ENCODE peak calls at places on chromosome 2, in five cellular contexts. J is PC-3; F is mammary epithelial cell; B is ascending aorta; I is CD4-positive, alpha-beta T cell. Y is an unnamed sample.

GRCh38 chr2:112627060-112628040 is 18.4 kb upstream of the SLC20A1 start:
- DNase-seq in J (peak), F (peak), B (peak), I (no peak), Y (no peak)

GRCh38 chr2:69946351-69947077 is 14.9 kb downstream of the ASPRV1 start:
- DNase-seq in J (peak), F (peak), B (no peak), I (peak), Y (no peak)

GRCh38 chr2:168790226-168790902 is 12.1 kb upstream of the NOSTRIN start:
- DNase-seq in J (no peak), F (no peak), B (no peak), I (no peak), Y (no peak)

GRCh38 chr2:215749092-215749957 is 264.0 kb downstream of the MREG start:
- DNase-seq in J (peak), F (no peak), B (peak), I (no peak), Y (no peak)

GRCh38 chr2:127614731-127615130 is 31.2 kb upstream of the GPR17 start:
- DNase-seq in J (peak), F (peak), B (no peak), I (no peak), Y (no peak)

GRCh38 chr2:126627623-126628022 is 28.3 kb upstream of the GYPC start:
- DNase-seq in J (no peak), F (no peak), B (no peak), I (no peak), Y (no peak)

GRCh38 chr2:23586691-23587090 is 201.7 kb downstream of the KLHL29 start:
- DNase-seq in J (no peak), F (no peak), B (no peak), I (no peak), Y (no peak)

GRCh38 chr2:35080231-35080905 is 1275.2 kb upstream of the CRIM1 start:
- DNase-seq in J (peak), F (no peak), B (no peak), I (no peak), Y (no peak)

GRCh38 chr2:162007447-162008040 is 66.5 kb downstream of the DPP4 start:
- DNase-seq in J (peak), F (no peak), B (no peak), I (no peak), Y (no peak)

GRCh38 chr2:238334885-238335284 is 14.6 kb downstream of the TRAF3IP1 start:
- DNase-seq in J (no peak), F (no peak), B (no peak), I (no peak), Y (no peak)

GRCh38 chr2:71385008-71385407 is 53.4 kb downstream of the ZNF638 start:
- DNase-seq in J (no peak), F (peak), B (no peak), I (no peak), Y (no peak)

GRCh38 chr2:108182489-108182888 is 57.3 kb upstream of the SULT1C3 start:
- DNase-seq in J (peak), F (no peak), B (no peak), I (no peak), Y (no peak)

GRCh38 chr2:69482471-69482870 is 45.2 kb upstream of the NFU1 start:
- DNase-seq in J (no peak), F (no peak), B (no peak), I (no peak), Y (no peak)

GRCh38 chr2:129929321-129930290 is 49.9 kb upstream of the RAB6C start:
- DNase-seq in J (no peak), F (peak), B (no peak), I (no peak), Y (peak)

GRCh38 chr2:224901121-224901676 is 141.1 kb downstream of the DOCK10 start:
- DNase-seq in J (no peak), F (no peak), B (no peak), I (no peak), Y (no peak)

GRCh38 chr2:207235621-207236020 is 69.9 kb upstream of the KLF7 start:
- DNase-seq in J (no peak), F (no peak), B (no peak), I (no peak), Y (no peak)

GRCh38 chr2:64914247-64914646 is 75.0 kb upstream of the SLC1A4 start:
- DNase-seq in J (no peak), F (no peak), B (no peak), I (no peak), Y (no peak)

GRCh38 chr2:233436191-233436581 is 81.9 kb downstream of the DGKD start:
- DNase-seq in J (no peak), F (no peak), B (peak), I (no peak), Y (no peak)

GRCh38 chr2:152513681-152514080 is 178.7 kb downstream of the FMNL2 start:
- DNase-seq in J (peak), F (peak), B (peak), I (no peak), Y (no peak)

GRCh38 chr2:67797801-67798535 is 264.8 kb downstream of the C1D start:
- DNase-seq in J (peak), F (peak), B (no peak), I (no peak), Y (no peak)

GRCh38 chr2:211077216-211077764 is 520.9 kb downstream of the CPS1 start:
- DNase-seq in J (peak), F (no peak), B (no peak), I (no peak), Y (no peak)

GRCh38 chr2:36296798-36297197 is 58.8 kb upstream of the CRIM1 start:
- DNase-seq in J (no peak), F (no peak), B (no peak), I (no peak), Y (no peak)

DNA sequence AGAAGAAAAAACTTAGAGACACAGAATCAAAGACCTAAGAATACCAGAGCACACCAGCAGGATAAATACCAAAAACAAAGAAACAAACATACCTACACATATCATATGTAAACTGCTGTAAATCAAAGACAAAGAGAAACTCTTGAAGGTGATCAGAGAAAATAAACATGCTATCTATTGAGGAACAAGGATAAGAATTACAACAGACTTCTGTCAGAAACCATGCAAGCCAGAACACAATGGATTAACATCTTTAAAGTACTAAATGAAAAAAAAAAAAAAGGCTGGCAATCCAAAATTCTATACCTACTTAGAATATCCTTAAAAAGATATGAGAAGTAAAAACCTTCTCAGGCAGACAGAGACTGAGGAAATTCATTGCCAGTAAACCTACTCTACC is 51.6 kb upstream of the MGAT4A start:
- DNase-seq in J (no peak), F (no peak), B (no peak), I (no peak), Y (no peak)
- H3K27ac ChIP-seq in J (no peak), F (no peak), B (no peak), I (no peak), Y (no peak)

GRCh38 chr2:6069354-6069753 is 377.2 kb downstream of the SOX11 start:
- DNase-seq in J (no peak), F (no peak), B (no peak), I (no peak), Y (no peak)

GRCh38 chr2:6074303-6074702 is 382.1 kb downstream of the SOX11 start:
- DNase-seq in J (no peak), F (no peak), B (no peak), I (no peak), Y (no peak)

GRCh38 chr2:6071536-6071935 is 379.4 kb downstream of the SOX11 start:
- DNase-seq in J (no peak), F (no peak), B (no peak), I (no peak), Y (no peak)

GRCh38 chr2:6073260-6074141 is 381.3 kb downstream of the SOX11 start:
- DNase-seq in J (no peak), F (no peak), B (no peak), I (no peak), Y (no peak)

DNA sequence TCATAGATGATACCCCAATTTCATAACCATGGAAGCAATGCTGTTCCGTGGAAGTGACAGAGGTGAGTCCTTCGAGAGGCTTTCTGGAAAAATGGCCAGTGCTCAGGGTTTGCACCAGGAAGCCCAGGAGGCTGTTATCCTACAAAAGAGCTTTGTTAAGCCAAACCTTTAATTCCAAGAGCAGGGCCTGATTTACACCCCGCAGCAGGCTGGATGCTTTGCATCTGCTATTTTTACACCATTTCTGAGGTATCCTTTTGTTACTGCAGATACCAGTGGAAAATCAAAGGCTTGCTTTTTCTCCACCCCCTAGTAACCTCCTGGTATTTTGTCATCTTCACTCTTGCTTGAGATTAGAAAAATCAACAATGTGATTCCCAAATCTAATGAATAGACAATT is 380.6 kb downstream of the SOX11 start:
- DNase-seq in J (no peak), F (no peak), B (no peak), I (no peak), Y (no peak)
- H3K27ac ChIP-seq in J (no peak), F (no peak), B (no peak), I (no peak), Y (no peak)

DNA sequence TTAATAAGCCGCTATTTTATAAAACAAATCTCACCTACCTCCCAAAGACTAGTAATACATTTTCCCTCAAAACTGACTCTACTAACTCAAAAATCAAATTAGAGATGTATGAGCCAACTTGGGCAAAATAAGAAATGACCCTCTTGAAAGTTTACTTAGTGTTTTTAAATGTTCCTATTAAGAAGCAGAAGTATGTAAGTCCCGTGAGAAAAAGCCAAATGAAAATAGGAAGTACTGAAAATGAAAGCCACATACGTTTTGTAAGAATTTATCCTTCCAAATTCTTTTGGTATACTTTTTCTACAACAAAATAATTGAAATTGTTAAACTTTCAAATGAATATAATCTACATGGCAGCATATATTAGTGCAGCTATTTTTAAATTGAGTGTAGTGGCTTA is 148.0 kb upstream of the ITGA4 start:
- DNase-seq in J (no peak), F (no peak), B (no peak), I (no peak), Y (no peak)
- H3K27ac ChIP-seq in J (no peak), F (no peak), B (no peak), I (peak), Y (no peak)

GRCh38 chr2:200993097-200993496 is 29.6 kb upstream of the ORC2 start:
- DNase-seq in J (no peak), F (no peak), B (no peak), I (no peak), Y (no peak)
- H3K27ac ChIP-seq in J (no peak), F (no peak), B (no peak), I (no peak), Y (no peak)

GRCh38 chr2:38113999-38114708 is 38.2 kb upstream of the CYP1B1 start:
- DNase-seq in J (no peak), F (no peak), B (no peak), I (no peak), Y (no peak)
- H3K27ac ChIP-seq in J (no peak), F (no peak), B (no peak), I (no peak), Y (no peak)

GRCh38 chr2:163737169-163737439 is 1.3 kb upstream of the FIGN start:
- DNase-seq in J (no peak), F (no peak), B (no peak), I (no peak), Y (no peak)
- H3K27ac ChIP-seq in J (no peak), F (peak), B (peak), I (no peak), Y (peak)